ENCODE peak calls at places on chromosomes 13 and 19, in five cellular contexts. H, Y, J, B and I are unnamed samples.

GRCh38 chr19:29121684-29122083 is 91.3 kb downstream of the UQCRFS1 start:
- DNase-seq in J (peak), B (no peak), H (no peak), Y (peak), I (no peak)

GRCh38 chr19:21482863-21483276 is 22.5 kb upstream of the ZNF429 start:
- DNase-seq in Y (peak), H (peak), B (peak), J (no peak), I (peak)

GRCh38 chr19:2974342-2974932 is 2.9 kb upstream of the TLE6 start:
- DNase-seq in H (no peak), J (no peak), Y (peak), B (peak), I (no peak)

GRCh38 chr19:49749055-49749716 is 13.9 kb downstream of the TSKS start:
- DNase-seq in J (no peak), Y (no peak), B (peak), H (peak), I (peak)

GRCh38 chr13:43433691-43434121 is 353.1 kb downstream of the ENOX1 start:
- DNase-seq in Y (no peak), B (peak), H (peak), J (no peak), I (peak)

GRCh38 chr19:19428746-19429145 is 23.3 kb downstream of the GATAD2A start:
- DNase-seq in J (no peak), H (no peak), Y (no peak), B (no peak), I (no peak)

GRCh38 chr13:99192480-99192879 is 8.2 kb upstream of the UBAC2 start:
- DNase-seq in J (no peak), H (no peak), Y (no peak), B (no peak), I (no peak)

GRCh38 chr13:45219938-45220375 is 19.1 kb upstream of the KCTD4 start:
- DNase-seq in Y (no peak), H (peak), J (no peak), B (peak), I (peak)

GRCh38 chr19:10430505-10431253 is 10.3 kb downstream of the PDE4A start:
- DNase-seq in J (no peak), Y (peak), B (peak), H (no peak), I (no peak)

GRCh38 chr19:52567921-52568320 is 2.2 kb upstream of the ZNF701 start:
- DNase-seq in B (no peak), Y (no peak), H (no peak), J (no peak), I (no peak)

GRCh38 chr13:77751513-77752456 is 54.3 kb downstream of the SLAIN1 start:
- DNase-seq in B (peak), Y (peak), H (peak), J (peak), I (peak)

GRCh38 chr19:7267792-7268736 is 26.1 kb downstream of the INSR start:
- DNase-seq in B (no peak), H (no peak), Y (no peak), J (no peak), I (no peak)

GRCh38 chr19:51721905-51722304 is 1.9 kb downstream of the HAS1 start:
- DNase-seq in H (no peak), J (no peak), Y (no peak), B (no peak), I (no peak)

GRCh38 chr13:67736646-67737420 is 506.7 kb upstream of the PCDH9 start:
- DNase-seq in Y (no peak), J (peak), H (no peak), B (peak), I (peak)

GRCh38 chr13:83065136-83065535 is 817.1 kb downstream of the SLITRK1 start:
- DNase-seq in B (peak), Y (peak), J (no peak), H (peak), I (peak)

GRCh38 chr13:30618186-30618937 is 642 bp downstream of the USPL1 start:
- DNase-seq in B (peak), J (no peak), Y (peak), H (no peak), I (no peak)

GRCh38 chr19:7355151-7355845 is 6.6 kb downstream of the ARHGEF18 start:
- DNase-seq in B (peak), Y (peak), J (no peak), H (no peak), I (no peak)

GRCh38 chr19:11964496-11964857 is 363 bp upstream of the ZNF763 start:
- DNase-seq in J (no peak), B (no peak), Y (peak), H (peak), I (no peak)

GRCh38 chr19:18939922-18940775 is 868 bp downstream of the HOMER3 start:
- DNase-seq in B (peak), Y (peak), J (peak), H (peak), I (peak)

GRCh38 chr13:109095126-109095525 is 465.7 kb downstream of the MYO16 start:
- DNase-seq in J (no peak), Y (no peak), B (no peak), H (no peak), I (no peak)

GRCh38 chr19:1611353-1611752 is 6.1 kb upstream of the UQCR11 start:
- DNase-seq in Y (no peak), B (no peak), J (no peak), H (no peak), I (no peak)

GRCh38 chr13:107231941-107232340 is 664.0 kb upstream of the ARGLU1 start:
- DNase-seq in H (no peak), B (no peak), Y (no peak), J (no peak), I (peak)

GRCh38 chr13:20397896-20398295 is 127.8 kb downstream of the CRYL1 start:
- DNase-seq in B (no peak), H (no peak), J (no peak), Y (no peak), I (no peak)

GRCh38 chr19:15195381-15195964 is 5.3 kb downstream of the NOTCH3 start:
- DNase-seq in H (peak), Y (no peak), B (peak), J (peak), I (peak)

GRCh38 chr19:45927565-45928261 is 13.1 kb upstream of the NANOS2 start:
- DNase-seq in H (peak), J (peak), B (peak), Y (peak), I (peak)
- TF ChIP-seq CTCF in H (no peak), J (peak), B (no peak), Y (peak), I (no peak)

GRCh38 chr19:48295458-48295857 is 25.6 kb downstream of the ZNF114 start:
- DNase-seq in J (no peak), B (no peak), H (no peak), Y (no peak), I (no peak)

GRCh38 chr19:48290923-48291700 is 21.2 kb downstream of the ZNF114 start:
- DNase-seq in J (peak), Y (peak), H (peak), B (peak), I (peak)

GRCh38 chr19:48292798-48293197 is 22.9 kb downstream of the ZNF114 start:
- DNase-seq in B (peak), J (no peak), Y (no peak), H (peak), I (peak)

GRCh38 chr19:48287748-48288147 is 17.9 kb downstream of the ZNF114 start:
- DNase-seq in H (no peak), B (no peak), Y (no peak), J (no peak), I (no peak)

GRCh38 chr19:48290341-48290922 is 20.6 kb downstream of the ZNF114 start:
- DNase-seq in B (peak), J (peak), H (peak), Y (peak), I (peak)
- TF ChIP-seq CTCF in B (peak), J (no peak), H (no peak), Y (no peak), I (no peak)

GRCh38 chr13:61685683-61686013 is 270.0 kb upstream of the PCDH20 start:
- DNase-seq in J (no peak), Y (no peak), B (no peak), H (no peak), I (peak)
- TF ChIP-seq CTCF in J (peak), Y (peak), B (no peak), H (no peak), I (peak)

GRCh38 chr13:62356977-62357376 is 941.3 kb upstream of the PCDH20 start:
- DNase-seq in B (no peak), H (no peak), Y (no peak), J (no peak), I (no peak)

GRCh38 chr13:62360609-62361008 is 945.0 kb upstream of the PCDH20 start:
- DNase-seq in B (no peak), Y (no peak), J (no peak), H (no peak), I (no peak)

GRCh38 chr13:62358646-62358932 is 942.9 kb upstream of the PCDH20 start:
- DNase-seq in Y (no peak), H (no peak), J (no peak), B (no peak), I (no peak)

DNA sequence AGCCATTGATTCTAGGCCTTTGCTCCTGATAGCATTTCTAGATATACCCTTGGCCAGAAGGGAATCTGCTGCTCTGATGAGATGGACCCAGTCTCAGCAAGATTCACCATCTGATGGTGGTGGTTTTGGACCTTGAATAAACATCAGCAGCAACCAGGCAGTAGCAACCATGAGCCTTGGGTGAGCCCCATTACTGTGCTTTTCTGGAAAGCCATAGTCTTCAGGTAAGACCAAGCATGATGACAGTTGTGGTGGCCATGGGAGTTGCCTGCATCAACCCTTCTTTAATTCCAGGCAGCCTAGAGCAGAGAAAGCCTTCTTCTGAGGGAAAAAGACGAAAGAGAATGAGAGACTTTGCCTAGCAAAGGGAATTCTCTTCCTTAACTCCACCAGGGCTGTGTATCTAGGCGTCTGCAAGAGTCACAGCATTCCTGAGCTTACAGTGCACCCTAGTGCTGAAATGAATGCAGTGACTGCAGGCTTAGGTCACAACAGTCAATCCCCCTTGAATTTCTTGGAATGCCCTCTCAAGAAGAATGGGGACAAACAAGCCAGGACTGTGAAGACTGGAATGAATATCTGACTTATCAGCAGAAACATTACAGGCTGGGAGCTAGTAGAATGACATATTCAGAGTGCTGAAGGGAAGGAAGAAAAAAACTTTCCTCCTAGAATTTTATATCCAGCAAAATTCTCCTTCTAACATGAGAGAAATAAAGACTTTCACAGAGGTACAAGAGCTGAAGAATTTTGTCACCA is 942.4 kb upstream of the PCDH20 start:
- DNase-seq in J (peak), Y (no peak), B (peak), H (no peak), I (peak)
- TF ChIP-seq CTCF in J (peak), Y (peak), B (peak), H (no peak), I (peak)

DNA sequence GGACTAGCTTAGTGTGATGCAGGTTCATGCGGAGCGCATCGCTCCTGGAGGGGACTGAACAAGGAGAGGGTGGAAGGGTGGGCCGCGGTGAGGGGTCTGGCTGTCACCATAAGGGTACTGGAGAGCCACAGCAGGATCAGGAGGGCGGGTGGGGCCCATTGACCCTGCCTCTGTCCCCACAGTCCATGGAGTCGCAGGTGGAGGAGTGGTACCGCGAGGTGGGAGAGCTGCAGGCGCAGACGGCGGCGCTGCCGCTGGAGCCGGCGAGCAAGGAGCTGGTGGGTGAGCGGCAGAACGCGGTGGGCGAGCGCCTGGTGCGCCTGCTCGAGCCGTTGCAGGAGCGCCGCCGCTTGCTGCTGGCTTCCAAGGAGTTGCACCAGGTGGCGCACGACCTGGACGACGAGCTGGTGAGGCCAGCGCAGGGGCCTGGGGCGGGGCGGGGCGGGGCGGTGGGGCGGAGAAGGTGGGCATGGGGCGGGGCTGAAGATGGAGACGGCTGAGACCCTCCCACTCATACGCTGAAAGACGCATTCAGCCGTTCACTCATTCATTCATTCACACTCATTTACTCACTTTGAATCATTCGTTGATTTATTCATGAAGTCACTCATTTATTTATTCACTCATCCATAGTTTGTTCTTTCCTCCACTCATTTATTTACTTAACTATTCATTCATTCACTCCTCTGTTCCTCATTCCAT is 27.5 kb upstream of the SHKBP1 start:
- DNase-seq in B (peak), Y (peak), H (peak), J (peak), I (peak)
- TF ChIP-seq CTCF in B (peak), Y (peak), H (peak), J (peak), I (peak)

GRCh38 chr13:84460989-84461388 is 578.7 kb upstream of the SLITRK1 start:
- DNase-seq in H (no peak), J (no peak), Y (no peak), B (no peak), I (no peak)

DNA sequence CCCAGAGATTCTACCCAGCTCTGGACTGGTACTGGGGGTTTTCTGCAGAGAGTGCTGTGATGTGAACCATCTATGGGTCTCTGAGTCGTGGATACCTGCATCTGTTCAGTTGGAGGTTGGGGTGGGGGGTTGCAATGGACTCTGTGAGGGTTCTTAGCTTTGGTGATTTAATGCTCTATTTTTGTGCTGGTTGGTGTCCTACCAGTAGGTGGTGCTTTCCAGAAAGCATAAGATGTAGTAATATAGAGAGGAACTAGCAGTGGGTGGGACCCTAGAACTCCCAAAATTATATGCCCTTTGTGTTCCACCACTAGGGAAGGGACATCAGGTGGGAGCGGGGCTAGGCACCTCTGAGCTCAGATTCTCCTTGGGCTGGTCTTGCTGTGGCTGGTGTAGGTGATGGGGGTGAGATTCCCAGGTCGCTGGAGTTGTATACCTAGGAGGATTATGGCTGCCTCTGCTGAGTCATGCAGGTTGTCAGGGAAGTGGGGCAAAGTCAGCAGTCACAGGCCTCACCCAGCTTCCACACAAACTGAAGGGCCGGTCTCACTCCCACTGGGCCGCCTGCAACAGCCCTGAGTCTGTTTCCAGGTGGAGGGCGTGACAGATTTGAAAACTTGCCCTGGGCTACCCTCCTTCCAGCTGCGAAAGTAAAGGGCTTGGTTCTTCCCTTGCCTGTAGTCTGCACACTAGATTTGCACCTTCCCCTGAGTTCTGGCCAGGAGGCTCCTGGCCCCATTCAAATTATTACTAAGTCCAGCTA is 573.0 kb upstream of the SLITRK1 start:
- DNase-seq in H (no peak), B (no peak), Y (no peak), J (no peak), I (no peak)
- TF ChIP-seq CTCF in H (no peak), B (peak), Y (no peak), J (peak), I (no peak)

GRCh38 chr13:23534090-23534489 is 36.1 kb upstream of the TNFRSF19 start:
- DNase-seq in Y (no peak), J (no peak), B (no peak), H (no peak), I (no peak)
- TF ChIP-seq CTCF in Y (no peak), J (no peak), B (no peak), H (no peak), I (no peak)

DNA sequence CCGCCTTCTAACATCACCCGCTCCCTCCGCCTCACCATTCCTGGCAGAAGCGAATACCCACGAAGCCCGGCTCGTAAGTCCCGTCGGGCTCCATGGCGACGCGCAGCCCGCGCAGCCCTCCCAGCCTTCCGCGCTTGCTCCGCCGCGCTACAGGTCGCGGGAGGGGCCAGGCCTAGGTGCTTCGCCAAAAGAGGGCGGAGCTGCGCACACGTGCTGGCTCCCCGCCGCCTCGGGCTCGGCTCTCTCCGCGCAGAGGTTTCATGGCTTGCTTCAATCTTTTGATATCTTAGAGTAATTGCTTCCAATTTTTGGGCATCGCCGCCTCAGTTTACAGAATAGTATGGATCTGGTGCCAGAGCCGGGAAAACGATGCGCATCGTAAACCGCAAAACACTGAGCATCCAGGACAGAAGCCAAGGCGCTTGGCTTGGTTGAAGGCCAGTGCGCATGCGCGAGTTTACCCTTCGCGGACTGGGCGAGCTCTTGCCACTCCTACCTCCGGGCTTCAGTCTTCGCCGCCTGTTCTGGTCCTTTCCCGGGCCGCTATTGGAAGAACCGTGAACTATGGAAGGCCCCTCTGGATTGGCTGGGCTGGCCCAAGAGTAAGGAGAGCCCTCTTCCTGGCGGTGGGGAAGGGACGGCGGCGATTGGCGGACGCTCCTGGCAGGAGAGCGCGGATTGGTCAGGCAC is at the start of gene POLR2I:
- DNase-seq in Y (peak), B (peak), H (peak), J (peak), I (peak)
- TF ChIP-seq CTCF in Y (no peak), B (no peak), H (no peak), J (no peak), I (no peak)

GRCh38 chr19:33767898-33768413 is 28.7 kb upstream of the KCTD15 start:
- DNase-seq in H (no peak), B (peak), Y (no peak), J (peak), I (no peak)
- TF ChIP-seq CTCF in H (peak), B (peak), Y (no peak), J (peak), I (no peak)